ENCODE peak calls at places on chromosome 6, in nine cellular contexts. V, O, Q, J, K, W, I, U and E are unnamed samples.

GRCh38 chr6:7424967-7425807 is 35.6 kb downstream of the RIOK1 start:
- DNase-seq in V (no peak), O (no peak), Q (peak; percentile 39), J (no peak), K (no peak), W (no peak), I (no peak), U (no peak), E (peak; percentile 72)

GRCh38 chr6:445571-446417 is 54.2 kb downstream of the IRF4 start:
- DNase-seq in V (no peak), O (no peak), Q (no peak), J (no peak), K (no peak), W (no peak), I (no peak), U (no peak), E (no peak)

GRCh38 chr6:37630281-37630799 is 67.3 kb downstream of the MDGA1 start:
- DNase-seq in V (no peak), O (no peak), Q (no peak), J (no peak), K (no peak), W (no peak), I (no peak), U (no peak), E (no peak)

GRCh38 chr6:154383273-154383672 is 26.7 kb upstream of the IPCEF1 start:
- DNase-seq in V (no peak), O (no peak), Q (no peak), J (no peak), K (no peak), W (no peak), I (no peak), U (no peak), E (no peak)

GRCh38 chr6:75850026-75850385 is 101.0 kb downstream of the MYO6 start:
- DNase-seq in V (no peak), O (no peak), Q (no peak), J (no peak), K (no peak), W (no peak), I (no peak), U (no peak), E (no peak)

GRCh38 chr6:152309648-152310047 is 327.5 kb downstream of the SYNE1 start:
- DNase-seq in V (peak; percentile 25), O (peak; percentile 88), Q (no peak), J (no peak), K (no peak), W (no peak), I (peak; percentile 53), U (no peak), E (peak; percentile 23)

GRCh38 chr6:41780623-41781301 is at the start of gene PRICKLE4:
- DNase-seq in V (peak; percentile 59), O (no peak), Q (peak; percentile 60), J (peak; percentile 88), K (no peak), W (no peak), I (no peak), U (no peak), E (peak; percentile 60)

GRCh38 chr6:22800451-22800850 is 231.1 kb downstream of the HDGFL1 start:
- DNase-seq in V (no peak), O (no peak), Q (no peak), J (no peak), K (no peak), W (no peak), I (no peak), U (no peak), E (no peak)

GRCh38 chr6:159229526-159229925 is 60.3 kb downstream of the FNDC1 start:
- DNase-seq in V (no peak), O (no peak), Q (no peak), J (no peak), K (no peak), W (no peak), I (no peak), U (no peak), E (no peak)

GRCh38 chr6:56482525-56482924 is 160.2 kb downstream of the DST start:
- DNase-seq in V (peak; percentile 36), O (no peak), Q (no peak), J (no peak), K (no peak), W (no peak), I (no peak), U (no peak), E (peak; percentile 91)

GRCh38 chr6:127518212-127518709 is 874 bp downstream of the MTCL3 start:
- DNase-seq in V (no peak), O (no peak), Q (no peak), J (no peak), K (no peak), W (no peak), I (no peak), U (no peak), E (no peak)

GRCh38 chr6:95685817-95686216 is 108.5 kb downstream of the MANEA start:
- DNase-seq in V (no peak), O (no peak), Q (no peak), J (no peak), K (no peak), W (no peak), I (no peak), U (no peak), E (no peak)

GRCh38 chr6:134034951-134035822 is 17.2 kb downstream of the SLC2A12 start:
- DNase-seq in V (no peak), O (no peak), Q (no peak), J (no peak), K (no peak), W (no peak), I (no peak), U (no peak), E (no peak)

GRCh38 chr6:114240800-114241199 is 102.0 kb downstream of the HS3ST5 start:
- DNase-seq in V (no peak), O (no peak), Q (no peak), J (no peak), K (no peak), W (no peak), I (no peak), U (no peak), E (no peak)

GRCh38 chr6:141313986-141314385 is 818.7 kb upstream of the GJE1 start:
- DNase-seq in V (no peak), O (no peak), Q (no peak), J (no peak), K (no peak), W (no peak), I (no peak), U (no peak), E (no peak)

GRCh38 chr6:150463852-150464251 is 95.0 kb downstream of the IYD start:
- DNase-seq in V (no peak), O (no peak), Q (no peak), J (no peak), K (no peak), W (no peak), I (no peak), U (no peak), E (no peak)